ENCODE peak calls at places on chromosomes 6 and 20, in eight cellular contexts. W is adrenal gland; T is activated CD4-positive, alpha-beta T cell treated with anti-CD3 and anti-CD28 coated beads, Interleukin-2, amount 50 U/mL, for 48 hours; O is activated T-cell treated with anti-CD3 and anti-CD28 coated beads, Interleukin-2, amount 50 U/mL, for 72 hours; Y is SHP77; U is kidney tubule cell; K is substantia nigra; F is LoVo. M is an unnamed sample.

GRCh38 chr20:24151621-24152020 is 163.0 kb upstream of the GGTLC1 start:
- DNase-seq in W (no peak), T (no peak), O (no peak), Y (no peak), U (no peak), K (no peak), F (no peak), M (no peak)

GRCh38 chr6:66675906-66676305 is 968.9 kb upstream of the EYS start:
- DNase-seq in W (no peak), T (no peak), O (no peak), Y (no peak), U (no peak), K (no peak), F (no peak), M (no peak)

GRCh38 chr6:139784222-139784769 is 409.8 kb upstream of the CITED2 start:
- DNase-seq in W (no peak), T (no peak), O (no peak), Y (no peak), U (no peak), K (no peak), F (no peak), M (no peak)

GRCh38 chr6:5457036-5457435 is 195.7 kb downstream of the FARS2 start:
- DNase-seq in W (no peak), T (no peak), O (no peak), Y (peak; percentile 25), U (peak; percentile 14), K (peak; percentile 26), F (no peak), M (no peak)

GRCh38 chr6:38773338-38773737 is 58.2 kb downstream of the DNAH8 start:
- DNase-seq in W (peak; percentile 20), T (peak; percentile 47), O (peak; percentile 44), Y (no peak), U (peak; percentile 61), K (no peak), F (no peak), M (no peak)

GRCh38 chr6:64255000-64255399 is 619.4 kb downstream of the PHF3 start:
- DNase-seq in W (no peak), T (no peak), O (no peak), Y (no peak), U (no peak), K (no peak), F (no peak), M (no peak)

GRCh38 chr20:33552519-33552918 is 62.6 kb downstream of the CBFA2T2 start:
- DNase-seq in W (no peak), T (no peak), O (no peak), Y (no peak), U (no peak), K (no peak), F (no peak), M (no peak)

GRCh38 chr20:13525225-13525940 is 113.3 kb downstream of the TASP1 start:
- DNase-seq in W (no peak), T (no peak), O (no peak), Y (no peak), U (peak; percentile 82), K (no peak), F (no peak), M (no peak)

GRCh38 chr20:13809855-13810254 is 25.0 kb downstream of the NDUFAF5 start:
- DNase-seq in W (no peak), T (no peak), O (no peak), Y (no peak), U (no peak), K (no peak), F (no peak), M (no peak)

GRCh38 chr6:165744515-165745228 is 81.6 kb upstream of the PDE10A start:
- DNase-seq in W (no peak), T (no peak), O (no peak), Y (no peak), U (no peak), K (no peak), F (no peak), M (no peak)

GRCh38 chr6:30842754-30843610 is 41.3 kb upstream of the DDR1 start:
- DNase-seq in W (no peak), T (no peak), O (no peak), Y (no peak), U (no peak), K (no peak), F (no peak), M (no peak)

GRCh38 chr6:1850581-1851157 is 241.0 kb downstream of the FOXC1 start:
- DNase-seq in W (no peak), T (no peak), O (no peak), Y (no peak), U (no peak), K (no peak), F (no peak), M (no peak)

GRCh38 chr6:128036808-128037570 is 136.1 kb upstream of the THEMIS start:
- DNase-seq in W (no peak), T (no peak), O (no peak), Y (no peak), U (no peak), K (no peak), F (no peak), M (no peak)

GRCh38 chr20:62684986-62685385 is 23.6 kb upstream of the NTSR1 start:
- DNase-seq in W (no peak), T (no peak), O (no peak), Y (no peak), U (no peak), K (no peak), F (no peak), M (no peak)

GRCh38 chr6:75143186-75143585 is 62.7 kb downstream of the COL12A1 start:
- DNase-seq in W (no peak), T (no peak), O (no peak), Y (no peak), U (no peak), K (no peak), F (no peak), M (no peak)

GRCh38 chr6:134830945-134831344 is 119.0 kb downstream of the ALDH8A1 start:
- DNase-seq in W (no peak), T (no peak), O (no peak), Y (no peak), U (no peak), K (no peak), F (no peak), M (no peak)

GRCh38 chr6:3884007-3884745 is 35.0 kb downstream of the FAM50B start:
- DNase-seq in W (no peak), T (no peak), O (no peak), Y (no peak), U (peak; percentile 81), K (no peak), F (no peak), M (no peak)

GRCh38 chr6:101397199-101397598 is 3.7 kb downstream of the GRIK2 start:
- DNase-seq in W (no peak), T (no peak), O (no peak), Y (peak; percentile 74), U (peak; percentile 12), K (no peak), F (no peak), M (no peak)

GRCh38 chr6:157867155-157867559 is 44.1 kb downstream of the SNX9 start:
- DNase-seq in W (no peak), T (peak; percentile 25), O (no peak), Y (no peak), U (peak; percentile 42), K (no peak), F (no peak), M (no peak)

GRCh38 chr6:82017773-82018172 is 229.8 kb downstream of the IBTK start:
- DNase-seq in W (no peak), T (no peak), O (no peak), Y (no peak), U (no peak), K (no peak), F (no peak), M (peak; percentile 37)

GRCh38 chr20:41635158-41635557 is 17.0 kb upstream of the CHD6 start:
- DNase-seq in W (no peak), T (no peak), O (no peak), Y (no peak), U (no peak), K (no peak), F (no peak), M (no peak)

GRCh38 chr6:43407296-43407695 is 20.0 kb upstream of the ABCC10 start:
- DNase-seq in W (peak; percentile 34), T (no peak), O (no peak), Y (no peak), U (no peak), K (no peak), F (no peak), M (no peak)

GRCh38 chr6:81988446-81988845 is 236.0 kb upstream of the TENT5A start:
- DNase-seq in W (no peak), T (no peak), O (no peak), Y (no peak), U (no peak), K (no peak), F (no peak), M (no peak)

GRCh38 chr6:39852324-39852723 is 60.1 kb downstream of the DAAM2 start:
- DNase-seq in W (no peak), T (no peak), O (no peak), Y (no peak), U (peak; percentile 9), K (no peak), F (no peak), M (no peak)

GRCh38 chr6:152636675-152637421 is at the start of gene SYNE1:
- DNase-seq in W (peak; percentile 27), T (no peak), O (no peak), Y (no peak), U (peak; percentile 16), K (no peak), F (no peak), M (peak; percentile 44)

GRCh38 chr6:44100088-44100550 is 27.1 kb downstream of the MRPL14 start:
- DNase-seq in W (no peak), T (no peak), O (no peak), Y (no peak), U (peak; percentile 59), K (no peak), F (no peak), M (no peak)

GRCh38 chr20:37007898-37008649 is 56.6 kb upstream of the SAMHD1 start:
- DNase-seq in W (no peak), T (no peak), O (no peak), Y (no peak), U (peak; percentile 36), K (no peak), F (no peak), M (no peak)

GRCh38 chr6:101080597-101080996 is 199.5 kb upstream of the ASCC3 start:
- DNase-seq in W (no peak), T (no peak), O (no peak), Y (no peak), U (no peak), K (no peak), F (peak; percentile 46), M (no peak)

GRCh38 chr20:19992996-19993908 is 23.9 kb upstream of the NAA20 start:
- DNase-seq in W (peak; percentile 69), T (no peak), O (no peak), Y (no peak), U (peak; percentile 94), K (no peak), F (peak; percentile 67), M (no peak)

GRCh38 chr20:36237477-36237876 is 1.2 kb downstream of the AAR2 start:
- DNase-seq in W (no peak), T (no peak), O (no peak), Y (no peak), U (no peak), K (no peak), F (no peak), M (no peak)

GRCh38 chr20:63032026-63032800 is 25.4 kb upstream of the BHLHE23 start:
- DNase-seq in W (no peak), T (no peak), O (no peak), Y (no peak), U (no peak), K (no peak), F (no peak), M (no peak)

GRCh38 chr6:163418273-163419029 is 3.9 kb downstream of the QKI start:
- DNase-seq in W (no peak), T (no peak), O (no peak), Y (no peak), U (no peak), K (no peak), F (no peak), M (no peak)

GRCh38 chr6:84554069-84554468 is 210.3 kb downstream of the TBX18 start:
- DNase-seq in W (no peak), T (no peak), O (no peak), Y (no peak), U (no peak), K (no peak), F (no peak), M (no peak)

GRCh38 chr6:29762051-29762450 is 38.8 kb downstream of the HLA-F start:
- DNase-seq in W (no peak), T (no peak), O (no peak), Y (no peak), U (peak; percentile 88), K (no peak), F (no peak), M (no peak)

M was measured in uterus.